ENCODE peak calls at places on chromosomes 12 and 14, in six cellular contexts. W is endodermal cell; K is SW 1271; E is RWPE1; I is effector memory CD4-positive, alpha-beta T cell; X is endothelial cell. B is an unnamed sample.

GRCh38 chr14:87873741-87874140 is 119.2 kb downstream of the GALC start:
- DNase-seq in W (no peak), K (no peak), E (no peak), I (no peak), X (no peak), B (no peak)

GRCh38 chr12:47079894-47080724 is at the start of gene AMIGO2:
- DNase-seq in W (peak), K (peak), E (peak), I (no peak), X (peak), B (peak)

GRCh38 chr12:49954863-49955830 is 4.6 kb downstream of the AQP2 start:
- DNase-seq in W (peak), K (no peak), E (no peak), I (no peak), X (no peak), B (no peak)

GRCh38 chr12:14066021-14066420 is 84.6 kb upstream of the GRIN2B start:
- DNase-seq in W (no peak), K (no peak), E (peak), I (no peak), X (no peak), B (no peak)

GRCh38 chr14:20332946-20333782 is at the start of gene CCNB1IP1:
- DNase-seq in W (peak), K (peak), E (peak), I (peak), X (peak), B (peak)

GRCh38 chr12:121061831-121062230 is 22.8 kb upstream of the OASL start:
- DNase-seq in W (peak), K (no peak), E (no peak), I (no peak), X (no peak), B (peak)

GRCh38 chr12:56632701-56633464 is 2.8 kb upstream of the BAZ2A start:
- DNase-seq in W (peak), K (no peak), E (no peak), I (no peak), X (no peak), B (peak)

GRCh38 chr14:21498540-21499526 is 12.3 kb downstream of the METTL3 start:
- DNase-seq in W (peak), K (peak), E (peak), I (no peak), X (peak), B (peak)

GRCh38 chr14:100422556-100423420 is 99.6 kb downstream of the SLC25A47 start:
- DNase-seq in W (no peak), K (no peak), E (no peak), I (no peak), X (no peak), B (no peak)

GRCh38 chr12:613996-614726 is 49.1 kb downstream of the NINJ2 start:
- DNase-seq in W (peak), K (no peak), E (no peak), I (no peak), X (no peak), B (peak)

GRCh38 chr12:124543052-124543590 is 24.3 kb downstream of the NCOR2 start:
- DNase-seq in W (no peak), K (peak), E (no peak), I (no peak), X (peak), B (no peak)